ENCODE peak calls at places on chromosome 15, in four cellular contexts. S, M, X and N are unnamed samples.

GRCh38 chr15:56598991-56599390 is 134.1 kb upstream of the MNS1 start:
- DNase-seq in S (no peak), X (no peak), M (no peak), N (no peak)

GRCh38 chr15:99413955-99414754 is 151.6 kb upstream of the MEF2A start:
- DNase-seq in X (no peak), M (no peak), S (no peak), N (no peak)

GRCh38 chr15:73621286-73621826 is 11.8 kb downstream of the NPTN start:
- DNase-seq in M (no peak), X (no peak), S (no peak), N (no peak)

GRCh38 chr15:35925634-35926380 is 379.8 kb upstream of the DPH6 start:
- DNase-seq in S (no peak), X (no peak), M (no peak), N (no peak)

GRCh38 chr15:62453356-62453755 is 288.3 kb upstream of the C2CD4B start:
- DNase-seq in M (no peak), X (no peak), S (no peak), N (no peak)

GRCh38 chr15:70258369-70259029 is 160.8 kb upstream of the TLE3 start:
- DNase-seq in X (no peak), S (peak), M (peak), N (no peak)

GRCh38 chr15:68106656-68107055 is 52.5 kb downstream of the PIAS1 start:
- DNase-seq in S (no peak), M (no peak), X (no peak), N (no peak)

GRCh38 chr15:41180206-41180789 is 50.3 kb downstream of the EXD1 start:
- DNase-seq in S (no peak), M (no peak), X (no peak), N (no peak)

GRCh38 chr15:76972420-76973361 is 22.2 kb upstream of the PSTPIP1 start:
- DNase-seq in X (no peak), M (no peak), S (no peak), N (no peak)

GRCh38 chr15:75306188-75306587 is 23.6 kb downstream of the GOLGA6D start:
- DNase-seq in X (no peak), M (no peak), S (no peak), N (no peak)

GRCh38 chr15:95503640-95504225 is 826.8 kb upstream of the NR2F2 start:
- DNase-seq in X (no peak), M (peak), S (no peak), N (no peak)

GRCh38 chr15:29913528-29914135 is 91.4 kb upstream of the TJP1 start:
- DNase-seq in M (no peak), S (no peak), X (no peak), N (no peak)

GRCh38 chr15:44536298-44536961 is 517 bp upstream of the EIF3J start:
- DNase-seq in M (peak), S (no peak), X (peak), N (peak)

GRCh38 chr15:48059786-48060185 is 61.0 kb upstream of the SLC24A5 start:
- DNase-seq in S (no peak), M (no peak), X (no peak), N (no peak)

GRCh38 chr15:62883938-62884479 is 158.5 kb upstream of the TPM1 start:
- DNase-seq in X (no peak), M (no peak), S (no peak), N (no peak)

GRCh38 chr15:76098685-76099084 is 38.9 kb downstream of the TMEM266 start:
- DNase-seq in X (no peak), M (no peak), S (no peak), N (no peak)